ENCODE peak calls at places on chromosomes 13 and 19, in five cellular contexts. Z is HepG2, G is GM12878, F is GM12891, O is K562. U is an unnamed sample.

GRCh38 chr13:28573595-28574373 is 78.9 kb upstream of the FLT1 start:
- DNase-seq in Z (no peak), G (no peak), F (no peak), O (no peak), U (no peak)

GRCh38 chr13:91776650-91777193 is 378.3 kb downstream of the GPC5 start:
- DNase-seq in Z (no peak), G (no peak), F (no peak), O (no peak), U (no peak)

GRCh38 chr13:52010890-52011689 is at the start of gene ATP7B:
- DNase-seq in Z (peak), G (no peak), F (peak), O (peak), U (peak)

GRCh38 chr13:50714886-50715285 is 128.6 kb downstream of the DLEU7 start:
- DNase-seq in Z (no peak), G (no peak), F (no peak), O (no peak), U (no peak)

GRCh38 chr19:41646589-41647204 is 19.8 kb upstream of the CEACAM4 start:
- DNase-seq in Z (no peak), G (no peak), F (no peak), O (peak), U (no peak)

GRCh38 chr13:39816936-39817335 is 161.5 kb downstream of the COG6 start:
- DNase-seq in Z (no peak), G (no peak), F (no peak), O (no peak), U (no peak)

GRCh38 chr19:927044-927706 is 1.3 kb downstream of the ARID3A start:
- DNase-seq in Z (peak), G (no peak), F (no peak), O (peak), U (no peak)

GRCh38 chr13:77994166-77994565 is 75.5 kb upstream of the EDNRB start:
- DNase-seq in Z (no peak), G (no peak), F (no peak), O (no peak), U (no peak)

GRCh38 chr13:90562388-90562787 is 785.1 kb upstream of the MIR17HG start:
- DNase-seq in Z (no peak), G (no peak), F (no peak), O (no peak), U (no peak)

GRCh38 chr19:48740705-48741030 is 258 bp upstream of the RASIP1 start:
- DNase-seq in Z (no peak), G (no peak), F (no peak), O (no peak), U (no peak)

GRCh38 chr13:83216521-83217245 is 665.6 kb downstream of the SLITRK1 start:
- DNase-seq in Z (no peak), G (no peak), F (no peak), O (no peak), U (no peak)

GRCh38 chr13:102799544-102800144 is 725 bp downstream of the BIVM start:
- DNase-seq in Z (no peak), G (no peak), F (no peak), O (peak), U (peak)

GRCh38 chr19:30557927-30558557 is 185.9 kb downstream of the ZNF536 start:
- DNase-seq in Z (no peak), G (no peak), F (no peak), O (no peak), U (no peak)

GRCh38 chr19:15244106-15244803 is 12.0 kb upstream of the EPHX3 start:
- DNase-seq in Z (no peak), G (no peak), F (no peak), O (no peak), U (no peak)

GRCh38 chr19:56273563-56274117 is 1.1 kb downstream of the EDDM13 start:
- DNase-seq in Z (no peak), G (no peak), F (no peak), O (no peak), U (no peak)

GRCh38 chr13:79451500-79451962 is 29.4 kb upstream of the NDFIP2 start:
- DNase-seq in Z (no peak), G (peak), F (peak), O (peak), U (peak)

GRCh38 chr13:51456510-51456909 is 3.7 kb upstream of the INTS6 start:
- DNase-seq in Z (no peak), G (no peak), F (no peak), O (no peak), U (no peak)

GRCh38 chr19:51145926-51146493 is 3.9 kb downstream of the SIGLEC7 start:
- DNase-seq in Z (no peak), G (no peak), F (no peak), O (no peak), U (no peak)

GRCh38 chr13:47241446-47241845 is 344.6 kb upstream of the HTR2A start:
- DNase-seq in Z (no peak), G (no peak), F (no peak), O (no peak), U (no peak)
- TF ChIP-seq TAF1 in Z (no peak), G (no peak), F (no peak), O (no peak), U (no peak)

GRCh38 chr13:67554746-67555452 is 324.8 kb upstream of the PCDH9 start:
- DNase-seq in Z (no peak), G (no peak), F (no peak), O (no peak), U (no peak)
- TF ChIP-seq POLR2A in Z (no peak), G (no peak), F (no peak), O (no peak), U (no peak)

DNA sequence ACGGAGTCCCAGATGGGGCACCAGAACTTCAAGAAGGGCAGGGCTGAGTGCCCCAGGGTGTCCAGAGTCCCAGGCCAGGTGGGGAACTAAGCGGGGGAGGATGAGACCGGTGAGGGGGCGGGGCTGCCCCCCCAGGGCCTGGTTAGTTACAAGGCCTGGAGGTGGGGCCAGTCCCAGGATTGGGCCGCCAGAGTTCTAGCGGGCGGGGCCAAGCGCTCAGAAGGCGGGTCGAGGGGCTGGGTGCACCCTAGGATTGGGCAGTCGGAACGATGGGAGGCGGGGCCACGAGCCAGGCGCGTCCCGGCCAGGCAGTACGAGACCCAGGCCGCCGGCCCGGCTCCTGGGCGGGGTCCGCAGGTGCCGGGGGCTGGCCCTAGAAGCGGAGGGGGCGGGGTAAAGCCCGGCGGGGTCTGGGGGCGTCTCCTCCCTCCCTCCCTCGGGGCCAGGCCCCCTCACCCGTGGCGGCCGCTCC is 571 bp downstream of the ZNF653 start:
- DNase-seq in Z (peak), G (peak), F (peak), O (peak), U (peak)
- TF ChIP-seq POLR2AphosphoS5 in Z (no peak), G (no peak), F (no peak), O (peak), U (no peak)

GRCh38 chr19:2228157-2229030 is 7.7 kb downstream of the PLEKHJ1 start:
- DNase-seq in Z (no peak), G (no peak), F (no peak), O (no peak), U (no peak)
- TF ChIP-seq TAF1 in Z (no peak), G (no peak), F (no peak), O (no peak), U (no peak)

DNA sequence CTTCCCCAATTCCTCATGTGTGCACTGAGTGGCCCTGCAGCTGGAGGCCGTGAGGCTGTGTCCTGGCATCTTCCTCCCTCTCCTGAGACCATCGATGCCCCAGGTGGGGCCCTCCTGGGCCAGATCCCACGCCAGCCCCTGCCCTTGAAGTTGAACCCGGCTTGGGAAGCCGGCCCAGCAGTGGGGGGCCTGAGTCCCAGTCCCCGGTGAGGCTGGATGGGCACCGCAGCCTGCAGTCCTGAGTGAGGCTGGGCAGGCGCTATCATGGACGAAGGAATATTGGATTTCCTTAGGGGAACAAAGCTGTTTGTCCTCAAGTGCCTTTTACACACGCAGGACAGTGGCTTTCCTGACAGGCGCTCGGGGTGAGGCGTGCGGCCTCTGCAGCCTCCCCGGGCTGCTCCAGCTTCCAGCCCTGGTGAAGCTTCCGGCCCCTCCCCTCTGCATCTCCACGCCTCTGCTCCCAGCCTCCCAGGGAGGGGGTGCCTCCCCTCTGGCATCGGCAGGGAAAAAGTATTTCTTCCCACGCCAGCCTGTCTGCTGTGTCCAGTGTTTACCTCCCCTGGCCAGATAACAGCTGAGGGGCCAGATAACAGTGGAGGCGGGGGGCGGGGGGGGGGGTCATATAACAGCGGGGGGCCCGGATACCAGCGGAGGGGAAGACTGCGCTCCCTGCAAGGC is 159.5 kb downstream of the KDM4B start:
- DNase-seq in Z (no peak), G (no peak), F (no peak), O (peak), U (no peak)
- TF ChIP-seq POLR2A in Z (no peak), G (no peak), F (no peak), O (peak), U (no peak)

U was measured in GM12892.